ENCODE peak calls at places on chromosomes 6 and 20, in ten cellular contexts. Q is neural progenitor cell, H is amniotic stem cell, M is iris pigment epithelial cell, B is cardiac septum, A is NCI-H1436 treated with DMSO at 0.1 percent for 48 hours, Y is NCI-H510A, O is upper lobe of left lung, T is GM03348, N is AG09319. V is an unnamed sample.

GRCh38 chr6:164749126-164749758 is 560.2 kb downstream of the C6orf118 start:
- DNase-seq in A (peak), N (no peak), T (peak), B (no peak), H (no peak), O (peak), Q (no peak), Y (no peak), M (peak), V (no peak)

GRCh38 chr20:23515250-23515939 is 24.5 kb downstream of the CST8 start:
- DNase-seq in A (no peak), O (no peak), B (no peak), Q (no peak), T (no peak), Y (no peak), M (peak), H (peak), N (peak), V (no peak)

GRCh38 chr6:3905853-3906190 is 56.6 kb downstream of the FAM50B start:
- DNase-seq in M (no peak), O (peak), B (no peak), Y (no peak), T (no peak), N (no peak), Q (no peak), H (no peak), A (no peak), V (no peak)

GRCh38 chr6:70415660-70416059 is 2.4 kb downstream of the FAM135A start:
- DNase-seq in A (no peak), O (no peak), B (no peak), Y (no peak), M (no peak), Q (no peak), H (no peak), N (no peak), T (no peak), V (no peak)

GRCh38 chr6:106591111-106591825 is 38.0 kb downstream of the RTN4IP1 start:
- DNase-seq in M (peak), Y (no peak), H (peak), Q (no peak), O (no peak), B (no peak), A (no peak), N (peak), T (peak), V (peak)

GRCh38 chr6:130602151-130602770 is 224.9 kb upstream of the SMLR1 start:
- DNase-seq in A (no peak), N (peak), Q (no peak), H (peak), O (no peak), B (no peak), T (peak), Y (no peak), M (peak), V (peak)

GRCh38 chr20:32966881-32967781 is 37.1 kb downstream of the SUN5 start:
- DNase-seq in Q (no peak), H (no peak), Y (no peak), N (no peak), O (no peak), A (no peak), B (peak), T (peak), M (no peak), V (no peak)

GRCh38 chr6:150124235-150124634 is 18.6 kb upstream of the PPP1R14C start:
- DNase-seq in Q (no peak), N (no peak), Y (no peak), A (no peak), T (no peak), O (no peak), B (no peak), H (no peak), M (no peak), V (no peak)

GRCh38 chr6:164347455-164347854 is 932.9 kb downstream of the QKI start:
- DNase-seq in B (no peak), A (no peak), H (no peak), T (no peak), M (no peak), N (no peak), Y (no peak), O (no peak), Q (no peak), V (no peak)

GRCh38 chr20:1718604-1719384 is 61.2 kb upstream of the SIRPG start:
- DNase-seq in A (no peak), M (no peak), Y (no peak), B (no peak), T (peak), Q (no peak), O (no peak), N (peak), H (peak), V (no peak)

GRCh38 chr6:144259988-144260387 is 25.1 kb upstream of the UTRN start:
- DNase-seq in H (no peak), M (no peak), Y (no peak), B (no peak), O (no peak), T (peak), A (no peak), Q (no peak), N (peak), V (no peak)

GRCh38 chr20:25250508-25250907 is 2.6 kb downstream of the PYGB start:
- DNase-seq in N (no peak), A (no peak), H (no peak), B (peak), M (peak), Y (no peak), O (no peak), T (peak), Q (no peak), V (no peak)

GRCh38 chr6:313917-314316 is 21.6 kb downstream of the DUSP22 start:
- DNase-seq in H (no peak), B (peak), T (no peak), Y (no peak), Q (no peak), A (no peak), O (no peak), N (no peak), M (no peak), V (no peak)

GRCh38 chr6:88749849-88750248 is 213.6 kb downstream of the RNGTT start:
- DNase-seq in A (no peak), Q (no peak), T (no peak), M (peak), B (no peak), Y (no peak), H (no peak), N (no peak), O (no peak), V (no peak)

GRCh38 chr6:125748534-125749111 is 809 bp upstream of the HEY2 start:
- DNase-seq in M (no peak), B (no peak), Y (no peak), H (no peak), A (no peak), N (no peak), Q (peak), T (peak), O (no peak), V (no peak)

GRCh38 chr6:109793793-109794192 is 102.7 kb downstream of the FIG4 start:
- DNase-seq in B (no peak), N (peak), T (peak), O (no peak), Q (no peak), Y (no peak), M (peak), H (peak), A (peak), V (peak)

GRCh38 chr6:139742671-139743070 is 368.2 kb upstream of the CITED2 start:
- DNase-seq in M (peak), Y (no peak), B (no peak), Q (no peak), H (no peak), O (no peak), A (no peak), N (no peak), T (no peak), V (no peak)

GRCh38 chr6:147285087-147285855 is 81.1 kb downstream of the STXBP5 start:
- DNase-seq in Y (no peak), B (no peak), N (no peak), H (peak), O (no peak), M (peak), T (peak), A (peak), Q (peak), V (peak)

GRCh38 chr6:27558028-27558724 is 85.3 kb upstream of the ZNF184 start:
- DNase-seq in T (no peak), B (no peak), H (no peak), A (no peak), M (no peak), O (no peak), Q (no peak), Y (no peak), N (no peak), V (no peak)

GRCh38 chr6:88302769-88303230 is 136.7 kb upstream of the CNR1 start:
- DNase-seq in H (no peak), Y (no peak), Q (no peak), M (peak), O (no peak), N (no peak), B (no peak), A (no peak), T (no peak), V (no peak)

GRCh38 chr20:59564171-59564570 is 40.2 kb upstream of the PHACTR3 start:
- DNase-seq in B (no peak), Y (no peak), N (no peak), A (no peak), O (no peak), H (no peak), T (peak), Q (no peak), M (no peak), V (no peak)

GRCh38 chr20:44610313-44610965 is 28.1 kb downstream of the PKIG start:
- DNase-seq in Y (no peak), A (no peak), B (peak), H (no peak), Q (no peak), T (no peak), O (no peak), M (no peak), N (no peak), V (no peak)

GRCh38 chr6:12679291-12679690 is 37.3 kb upstream of the PHACTR1 start:
- DNase-seq in T (no peak), M (no peak), A (no peak), Y (no peak), B (no peak), N (no peak), Q (no peak), O (no peak), H (no peak), V (no peak)

GRCh38 chr6:165820407-165820806 is 157.4 kb upstream of the PDE10A start:
- DNase-seq in N (no peak), B (no peak), H (no peak), M (no peak), T (no peak), Y (no peak), A (no peak), O (no peak), Q (no peak), V (no peak)

V was measured in LoVo.